ENCODE peak calls at places on chromosomes 11 and 22, in seven cellular contexts. Y is adipocyte; S is CD8-positive, alpha-beta T cell; X is MM.1S; B is thoracic aorta; N is aorta; I is cardiac muscle cell. V is an unnamed sample. For H3K4me1, the result is how much of the 10 kb centered on the place peaks cover.

GRCh38 chr11:692824-693414 is 2.1 kb downstream of the DEAF1 start:
- DNase-seq in Y (no peak), S (no peak), X (peak), B (no peak), N (no peak), I (no peak), V (no peak)

GRCh38 chr11:12725863-12726666 is 51.8 kb downstream of the TEAD1 start:
- DNase-seq in Y (no peak), S (no peak), X (no peak), B (no peak), N (no peak), I (peak), V (no peak)

GRCh38 chr11:57277845-57278720 is 41.0 kb upstream of the APLNR start:
- DNase-seq in Y (peak), S (peak), X (no peak), B (peak), N (peak), I (peak), V (peak)

GRCh38 chr11:132540586-132540985 is 991.7 kb downstream of the OPCML start:
- DNase-seq in Y (no peak), S (no peak), X (no peak), B (no peak), N (no peak), I (no peak), V (no peak)

GRCh38 chr22:23256986-23257888 is 76.9 kb downstream of the BCR start:
- DNase-seq in Y (peak), S (no peak), X (no peak), B (peak), N (peak), I (no peak), V (no peak)

GRCh38 chr11:46800177-46800576 is 45.9 kb downstream of the CKAP5 start:
- DNase-seq in Y (no peak), S (no peak), X (no peak), B (no peak), N (no peak), I (no peak), V (no peak)

GRCh38 chr11:64934765-64935633 is 694 bp downstream of the GPHA2 start:
- DNase-seq in Y (no peak), S (no peak), X (no peak), B (no peak), N (no peak), I (no peak), V (peak)

GRCh38 chr22:44276706-44277403 is 35.9 kb downstream of the SHISAL1 start:
- DNase-seq in Y (no peak), S (no peak), X (no peak), B (no peak), N (peak), I (no peak), V (no peak)

GRCh38 chr22:47628477-47629272 is 866.2 kb downstream of the TBC1D22A start:
- DNase-seq in Y (no peak), S (no peak), X (no peak), B (no peak), N (no peak), I (no peak), V (no peak)

GRCh38 chr22:39474351-39474991 is 17.7 kb downstream of the MGAT3 start:
- DNase-seq in Y (peak), S (no peak), X (no peak), B (no peak), N (no peak), I (no peak), V (peak)

GRCh38 chr22:23888615-23889401 is 5.4 kb upstream of the MIF start:
- DNase-seq in Y (peak), S (no peak), X (no peak), B (no peak), N (no peak), I (peak), V (no peak)

GRCh38 chr11:102798012-102798746 is at the start of gene MMP1:
- DNase-seq in Y (no peak), S (no peak), X (no peak), B (no peak), N (no peak), I (peak), V (no peak)

GRCh38 chr11:10506013-10506370 is 35.0 kb downstream of the RNF141 start:
- DNase-seq in Y (no peak), S (no peak), X (no peak), B (no peak), N (no peak), I (no peak), V (no peak)

GRCh38 chr22:49599691-49600451 is 227.8 kb downstream of the BRD1 start:
- DNase-seq in Y (no peak), S (no peak), X (no peak), B (no peak), N (no peak), I (no peak), V (no peak)

GRCh38 chr11:122751298-122752070 is 86.8 kb upstream of the CRTAM start:
- DNase-seq in Y (no peak), S (no peak), X (no peak), B (no peak), N (no peak), I (no peak), V (no peak)

GRCh38 chr11:1670928-1671371 is 26.0 kb upstream of the KRTAP5-6 start:
- DNase-seq in Y (no peak), S (no peak), X (no peak), B (no peak), N (peak), I (no peak), V (peak)

GRCh38 chr11:122804161-122804560 is 34.1 kb upstream of the CRTAM start:
- DNase-seq in Y (peak), S (no peak), X (no peak), B (no peak), N (no peak), I (no peak), V (no peak)

GRCh38 chr22:28481725-28482124 is 197.9 kb downstream of the TTC28 start:
- DNase-seq in Y (no peak), S (no peak), X (no peak), B (no peak), N (no peak), I (no peak), V (no peak)

GRCh38 chr22:23070418-23071162 is at the start of gene GNAZ:
- DNase-seq in Y (peak), S (no peak), X (no peak), B (no peak), N (peak), I (no peak), V (peak)

GRCh38 chr22:24819941-24820461 is 14.0 kb downstream of the SGSM1 start:
- DNase-seq in Y (no peak), S (no peak), X (no peak), B (no peak), N (peak), I (peak), V (no peak)

GRCh38 chr11:134882141-134882540 is 470.1 kb upstream of the B3GAT1 start:
- DNase-seq in Y (no peak), S (no peak), X (no peak), B (no peak), N (no peak), I (no peak), V (no peak)

GRCh38 chr11:123180166-123180565 is 14.9 kb downstream of the CLMP start:
- DNase-seq in Y (peak), S (no peak), X (no peak), B (no peak), N (no peak), I (peak), V (no peak)

GRCh38 chr11:35106595-35106994 is 32.4 kb upstream of the CD44 start:
- DNase-seq in Y (no peak), S (no peak), X (peak), B (no peak), N (no peak), I (no peak), V (peak)

GRCh38 chr11:112004389-112004788 is 20.8 kb upstream of the DLAT start:
- DNase-seq in Y (no peak), S (no peak), X (no peak), B (no peak), N (no peak), I (no peak), V (peak)

GRCh38 chr11:103539166-103539565 is 429.9 kb downstream of the DYNC2H1 start:
- DNase-seq in Y (no peak), S (no peak), X (no peak), B (no peak), N (no peak), I (no peak), V (no peak)

GRCh38 chr22:31148516-31148915 is 8.2 kb upstream of the PLA2G3 start:
- DNase-seq in Y (peak), S (no peak), X (no peak), B (no peak), N (no peak), I (peak), V (no peak)

GRCh38 chr11:43282607-43283440 is 29.0 kb upstream of the API5 start:
- DNase-seq in Y (peak), S (peak), X (peak), B (no peak), N (no peak), I (peak), V (peak)

GRCh38 chr22:45341503-45341902 is 31.8 kb downstream of the FAM118A start:
- DNase-seq in Y (no peak), S (peak), X (no peak), B (no peak), N (no peak), I (no peak), V (no peak)

DNA sequence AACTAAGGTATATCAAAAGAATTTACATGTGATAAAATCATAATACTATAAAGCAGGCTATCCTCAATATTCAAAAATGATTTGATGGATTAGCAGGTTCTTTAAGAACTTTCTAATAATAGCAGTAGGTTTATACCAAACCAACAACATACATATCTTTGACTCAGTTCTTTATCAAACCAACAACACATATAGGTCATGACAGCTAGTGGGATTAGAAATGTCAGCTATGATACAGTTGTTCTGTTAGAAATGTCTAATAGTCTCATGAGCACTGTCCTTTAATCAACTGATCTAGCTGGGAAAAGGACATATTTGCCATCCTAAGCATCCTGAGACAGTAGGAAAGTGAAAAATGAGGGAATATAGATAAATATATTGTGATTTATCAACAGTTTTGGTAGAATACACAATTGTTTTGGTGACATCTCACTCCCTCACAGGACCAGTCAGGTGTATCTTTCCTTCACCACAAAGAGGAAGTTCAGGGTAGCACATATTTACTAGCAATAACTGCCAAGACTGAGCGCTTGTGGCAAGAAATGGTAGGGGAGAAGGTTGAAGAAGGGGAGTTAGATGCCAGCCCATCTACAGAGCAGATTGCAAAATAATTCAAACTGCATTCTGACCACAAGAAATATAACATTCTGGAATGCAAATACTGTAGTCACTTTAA is 90.8 kb upstream of the APOA1 start:
- DNase-seq in Y (peak), S (no peak), X (peak), B (no peak), N (no peak), I (peak), V (peak)
- H3K4me1 ChIP-seq in Y (under half), S (half or more), X (half or more), B (under half), N (under half), I (half or more), V (under half)

GRCh38 chr22:26553056-26553752 is 36.7 kb downstream of the TPST2 start:
- DNase-seq in Y (peak), S (no peak), X (peak), B (no peak), N (no peak), I (peak), V (no peak)

GRCh38 chr22:26556904-26557303 is 33.0 kb downstream of the TPST2 start:
- DNase-seq in Y (no peak), S (no peak), X (no peak), B (no peak), N (no peak), I (no peak), V (no peak)

GRCh38 chr22:26554956-26555355 is 35.0 kb downstream of the TPST2 start:
- DNase-seq in Y (no peak), S (no peak), X (peak), B (no peak), N (no peak), I (no peak), V (peak)

GRCh38 chr22:26558246-26558895 is 31.6 kb downstream of the TPST2 start:
- DNase-seq in Y (peak), S (no peak), X (no peak), B (no peak), N (no peak), I (peak), V (no peak)

DNA sequence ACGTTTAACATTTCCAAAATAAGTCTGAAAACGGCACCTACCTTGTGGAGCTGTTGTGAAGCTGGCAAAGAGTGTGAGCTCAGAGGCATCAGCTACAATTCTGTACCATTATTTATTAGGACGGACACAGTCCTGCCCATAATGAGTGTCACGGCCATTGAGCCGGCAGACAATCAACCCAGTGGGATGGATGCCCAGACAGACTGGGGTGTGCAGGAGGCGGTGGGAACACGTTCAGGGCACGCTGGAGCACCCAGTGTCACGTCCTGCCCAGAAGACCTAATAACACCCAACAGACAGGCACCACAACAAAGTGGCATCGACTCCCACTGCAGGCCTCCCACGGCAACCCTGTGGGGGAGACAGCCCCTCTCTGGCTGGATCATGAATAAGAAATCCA is 34.5 kb downstream of the TPST2 start:
- DNase-seq in Y (no peak), S (no peak), X (no peak), B (no peak), N (no peak), I (no peak), V (no peak)
- H3K4me1 ChIP-seq in Y (under half), S (under half), X (half or more), B (under half), N (under half), I (under half), V (half or more)

GRCh38 chr11:128528294-128528693 is 59.1 kb downstream of the ETS1 start:
- DNase-seq in Y (no peak), S (no peak), X (no peak), B (no peak), N (no peak), I (no peak), V (peak)
- H3K4me1 ChIP-seq in Y (under half), S (half or more), X (under half), B (under half), N (under half), I (under half), V (under half)

DNA sequence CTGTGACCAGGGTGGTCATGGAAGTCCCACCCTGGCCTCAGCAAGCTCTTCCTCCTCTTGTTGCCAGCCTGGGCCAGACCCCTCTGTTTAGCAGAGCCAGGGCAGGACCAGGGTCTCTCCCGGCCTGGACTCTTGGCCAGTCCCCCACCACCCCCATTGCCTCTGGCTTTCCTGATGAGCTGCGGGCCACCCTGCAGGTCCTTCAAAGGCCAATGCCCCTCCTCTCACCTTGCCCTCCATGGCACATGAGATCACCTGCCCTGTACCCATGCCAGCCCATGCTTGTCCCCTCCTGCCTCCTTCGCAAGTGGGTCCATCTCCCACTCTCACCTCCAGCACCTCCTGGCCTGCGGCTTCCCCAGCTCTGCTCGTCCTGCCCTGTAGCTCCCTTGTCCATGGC is 10.4 kb downstream of the FADS2 start:
- DNase-seq in Y (no peak), S (no peak), X (no peak), B (no peak), N (no peak), I (no peak), V (no peak)
- H3K4me1 ChIP-seq in Y (under half), S (under half), X (under half), B (under half), N (under half), I (under half), V (under half)

DNA sequence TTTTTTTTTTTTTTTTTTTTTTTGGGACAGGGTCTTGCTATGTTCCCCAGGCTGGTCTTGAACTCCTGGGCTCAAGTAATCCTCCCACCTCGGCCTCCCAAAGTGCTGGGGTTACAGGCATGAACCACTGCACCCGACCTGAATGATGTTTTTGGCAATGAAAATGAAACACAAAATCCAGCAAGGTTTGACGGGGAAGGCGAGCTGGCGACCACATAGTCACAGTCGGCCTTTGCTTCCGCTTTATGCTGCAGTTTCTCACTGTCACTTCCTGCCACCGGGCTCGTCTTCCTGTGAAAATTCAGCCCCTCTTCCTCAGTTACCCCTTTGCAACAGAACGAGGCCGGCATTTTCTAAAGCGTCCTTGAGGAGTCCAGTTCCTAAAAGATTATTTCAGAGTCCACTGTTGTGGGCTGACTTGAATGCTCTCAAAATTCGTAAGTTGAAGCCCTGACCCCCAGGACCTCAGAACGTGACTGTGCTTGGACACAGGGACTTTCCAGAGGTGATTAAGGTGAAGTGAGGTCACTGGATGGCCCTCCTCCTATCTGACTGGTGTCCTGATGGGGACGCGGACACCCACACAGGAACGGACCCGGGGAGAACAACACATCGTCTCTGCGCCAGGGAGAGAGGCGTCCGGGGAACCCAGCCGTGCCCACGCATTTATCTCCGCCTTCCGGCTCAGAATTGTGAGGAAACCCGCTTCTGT is 2.9 kb upstream of the BID start:
- DNase-seq in Y (no peak), S (peak), X (peak), B (no peak), N (peak), I (no peak), V (peak)
- H3K4me1 ChIP-seq in Y (under half), S (half or more), X (under half), B (under half), N (under half), I (under half), V (under half)

DNA sequence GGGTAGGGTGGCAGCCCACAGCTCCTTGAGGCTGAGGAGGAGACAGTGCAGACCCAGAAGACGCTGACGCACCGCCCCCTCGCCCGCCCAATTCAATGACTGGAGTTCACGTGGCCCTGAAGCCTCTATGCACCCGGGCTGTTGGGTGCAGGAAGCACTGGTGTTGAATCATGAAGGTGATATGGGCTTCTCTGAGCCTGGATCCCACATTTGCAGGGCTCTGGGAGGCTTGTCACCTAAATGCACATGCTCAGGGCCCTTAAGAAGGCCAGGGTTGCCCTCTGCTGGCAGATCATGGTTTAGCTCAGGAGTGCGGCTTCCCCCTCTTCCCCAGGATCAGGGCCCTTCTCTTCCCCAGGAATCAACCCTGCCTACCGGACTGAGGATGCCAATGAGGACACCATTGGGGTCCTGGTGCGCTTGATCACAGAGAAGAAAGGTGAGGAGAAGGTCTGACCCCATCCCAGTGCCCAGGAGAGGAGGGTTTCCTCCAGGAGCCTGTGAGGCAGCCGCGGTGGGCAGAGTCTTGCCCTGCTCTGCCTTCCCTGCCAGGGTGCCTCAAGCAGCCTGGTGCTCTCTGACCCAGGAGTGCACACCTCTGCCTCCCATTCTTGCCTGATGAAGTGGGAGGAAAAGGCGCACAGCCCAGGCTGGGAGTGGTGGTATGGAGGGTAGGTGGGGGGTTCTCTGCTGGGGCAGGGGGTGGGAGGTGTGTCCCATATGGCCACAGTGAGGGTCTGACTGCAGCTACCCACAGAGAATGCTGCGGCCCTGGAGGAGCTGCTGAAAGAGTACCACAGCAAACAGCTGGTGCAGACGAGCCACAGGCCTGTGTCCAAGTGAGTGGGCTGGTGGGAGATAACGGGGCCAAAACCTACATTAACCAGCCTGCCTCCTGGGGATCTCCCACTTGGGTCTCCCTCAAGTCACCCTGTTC is 17.5 kb downstream of the RELT start:
- DNase-seq in Y (peak), S (peak), X (peak), B (no peak), N (peak), I (peak), V (peak)
- H3K4me1 ChIP-seq in Y (under half), S (under half), X (under half), B (under half), N (under half), I (under half), V (under half)

GRCh38 chr11:69492201-69492991 is 10.9 kb downstream of the LINC01488 start:
- DNase-seq in Y (no peak), S (no peak), X (no peak), B (no peak), N (peak), I (no peak), V (no peak)

GRCh38 chr11:69495441-69496201 is 14.2 kb downstream of the LINC01488 start:
- DNase-seq in Y (no peak), S (no peak), X (no peak), B (no peak), N (peak), I (no peak), V (no peak)

GRCh38 chr11:69494851-69495250 is 13.4 kb downstream of the LINC01488 start:
- DNase-seq in Y (no peak), S (no peak), X (no peak), B (no peak), N (peak), I (no peak), V (no peak)

GRCh38 chr11:69496202-69496557 is 14.7 kb downstream of the LINC01488 start:
- DNase-seq in Y (no peak), S (no peak), X (no peak), B (no peak), N (peak), I (no peak), V (no peak)

GRCh38 chr11:69493931-69494821 is 12.7 kb downstream of the LINC01488 start:
- DNase-seq in Y (no peak), S (no peak), X (no peak), B (no peak), N (peak), I (no peak), V (no peak)
- H3K4me1 ChIP-seq in Y (under half), S (under half), X (under half), B (under half), N (under half), I (under half), V (under half)

GRCh38 chr11:121630041-121630440 is 177.3 kb upstream of the SORL1-AS1 start:
- DNase-seq in Y (peak), S (no peak), X (no peak), B (no peak), N (no peak), I (peak), V (no peak)
- H3K4me1 ChIP-seq in Y (under half), S (under half), X (under half), B (under half), N (under half), I (under half), V (under half)